ENCODE peak calls at places on chromosome 15, in six cellular contexts. One of them, this sample, is unnamed.

GRCh38 chr15:78739996-78740903 is 71.0 kb downstream of the ADAMTS7 start:
- DNase-seq in H9: peak; percentile 91
- DNase-seq in dorsolateral prefrontal cortex: no peak
- DNase-seq in transverse colon: peak; percentile 83
- DNase-seq in esophagus squamous epithelium: no peak
- DNase-seq in fibroblast of mammary gland: peak; percentile 36
- DNase-seq in this sample: peak; percentile 61

GRCh38 chr15:92069308-92070244 is 216.1 kb downstream of the SLCO3A1 start:
- DNase-seq in H9: no peak
- DNase-seq in dorsolateral prefrontal cortex: peak; percentile 63
- DNase-seq in transverse colon: peak; percentile 32
- DNase-seq in esophagus squamous epithelium: no peak
- DNase-seq in fibroblast of mammary gland: peak; percentile 84
- DNase-seq in this sample: no peak

GRCh38 chr15:25242957-25243799 is 195.6 kb downstream of the UBE3A start:
- DNase-seq in H9: peak; percentile 12
- DNase-seq in dorsolateral prefrontal cortex: peak; percentile 37
- DNase-seq in transverse colon: no peak
- DNase-seq in esophagus squamous epithelium: no peak
- DNase-seq in fibroblast of mammary gland: no peak
- DNase-seq in this sample: peak; percentile 34

GRCh38 chr15:60572462-60573214 is 93.7 kb upstream of the ICE2 start:
- DNase-seq in H9: no peak
- DNase-seq in dorsolateral prefrontal cortex: no peak
- DNase-seq in transverse colon: no peak
- DNase-seq in esophagus squamous epithelium: no peak
- DNase-seq in fibroblast of mammary gland: no peak
- DNase-seq in this sample: no peak

GRCh38 chr15:48681274-48681840 is 35.8 kb upstream of the FBN1 start:
- DNase-seq in H9: no peak
- DNase-seq in dorsolateral prefrontal cortex: no peak
- DNase-seq in transverse colon: no peak
- DNase-seq in esophagus squamous epithelium: no peak
- DNase-seq in fibroblast of mammary gland: peak; percentile 70
- DNase-seq in this sample: no peak

GRCh38 chr15:91224750-91225380 is 124.8 kb downstream of the SV2B start:
- DNase-seq in H9: peak; percentile 33
- DNase-seq in dorsolateral prefrontal cortex: no peak
- DNase-seq in transverse colon: no peak
- DNase-seq in esophagus squamous epithelium: no peak
- DNase-seq in fibroblast of mammary gland: peak; percentile 54
- DNase-seq in this sample: no peak

GRCh38 chr15:34456658-34457057 is 19.1 kb upstream of the GOLGA8A start:
- DNase-seq in H9: no peak
- DNase-seq in dorsolateral prefrontal cortex: no peak
- DNase-seq in transverse colon: no peak
- DNase-seq in esophagus squamous epithelium: no peak
- DNase-seq in fibroblast of mammary gland: no peak
- DNase-seq in this sample: no peak

GRCh38 chr15:95989392-95989791 is 341.1 kb upstream of the NR2F2 start:
- DNase-seq in H9: no peak
- DNase-seq in dorsolateral prefrontal cortex: no peak
- DNase-seq in transverse colon: no peak
- DNase-seq in esophagus squamous epithelium: no peak
- DNase-seq in fibroblast of mammary gland: no peak
- DNase-seq in this sample: no peak

GRCh38 chr15:65525622-65526021 is 4.6 kb upstream of the HACD3 start:
- DNase-seq in H9: no peak
- DNase-seq in dorsolateral prefrontal cortex: no peak
- DNase-seq in transverse colon: peak; percentile 36
- DNase-seq in esophagus squamous epithelium: no peak
- DNase-seq in fibroblast of mammary gland: peak; percentile 47
- DNase-seq in this sample: no peak

GRCh38 chr15:60520041-60520824 is 41.3 kb upstream of the ICE2 start:
- DNase-seq in H9: no peak
- DNase-seq in dorsolateral prefrontal cortex: no peak
- DNase-seq in transverse colon: no peak
- DNase-seq in esophagus squamous epithelium: no peak
- DNase-seq in fibroblast of mammary gland: peak; percentile 43
- DNase-seq in this sample: no peak

GRCh38 chr15:19973718-19974117 is 567.9 kb downstream of the GOLGA6L6 start:
- DNase-seq in H9: no peak
- DNase-seq in dorsolateral prefrontal cortex: no peak
- DNase-seq in transverse colon: no peak
- DNase-seq in esophagus squamous epithelium: no peak
- DNase-seq in fibroblast of mammary gland: no peak
- DNase-seq in this sample: no peak

GRCh38 chr15:51589881-51590570 is 32.5 kb downstream of the DMXL2 start:
- DNase-seq in H9: no peak
- DNase-seq in dorsolateral prefrontal cortex: no peak
- DNase-seq in transverse colon: no peak
- DNase-seq in esophagus squamous epithelium: no peak
- DNase-seq in fibroblast of mammary gland: no peak
- DNase-seq in this sample: no peak

GRCh38 chr15:59885832-59886231 is 118.3 kb upstream of the FOXB1 start:
- DNase-seq in H9: no peak
- DNase-seq in dorsolateral prefrontal cortex: no peak
- DNase-seq in transverse colon: no peak
- DNase-seq in esophagus squamous epithelium: no peak
- DNase-seq in fibroblast of mammary gland: peak; percentile 64
- DNase-seq in this sample: no peak

GRCh38 chr15:77001351-77001750 is 6.4 kb downstream of the PSTPIP1 start:
- DNase-seq in H9: no peak
- DNase-seq in dorsolateral prefrontal cortex: no peak
- DNase-seq in transverse colon: no peak
- DNase-seq in esophagus squamous epithelium: no peak
- DNase-seq in fibroblast of mammary gland: no peak
- DNase-seq in this sample: no peak

GRCh38 chr15:42679285-42680141 is 57.4 kb downstream of the CDAN1 start:
- DNase-seq in H9: no peak
- DNase-seq in dorsolateral prefrontal cortex: no peak
- DNase-seq in transverse colon: no peak
- DNase-seq in esophagus squamous epithelium: no peak
- DNase-seq in fibroblast of mammary gland: peak; percentile 22
- DNase-seq in this sample: no peak

GRCh38 chr15:31467361-31467760 is 140.7 kb downstream of the KLF13 start:
- DNase-seq in H9: peak; percentile 8
- DNase-seq in dorsolateral prefrontal cortex: no peak
- DNase-seq in transverse colon: no peak
- DNase-seq in esophagus squamous epithelium: no peak
- DNase-seq in fibroblast of mammary gland: no peak
- DNase-seq in this sample: no peak

GRCh38 chr15:72203507-72203837 is 5.9 kb upstream of the GRAMD2A start:
- DNase-seq in H9: no peak
- DNase-seq in dorsolateral prefrontal cortex: peak; percentile 89
- DNase-seq in transverse colon: no peak
- DNase-seq in esophagus squamous epithelium: no peak
- DNase-seq in fibroblast of mammary gland: peak; percentile 81
- DNase-seq in this sample: no peak

GRCh38 chr15:34084086-34084485 is 17.6 kb downstream of the EMC7 start:
- DNase-seq in H9: no peak
- DNase-seq in dorsolateral prefrontal cortex: peak; percentile 68
- DNase-seq in transverse colon: peak; percentile 53
- DNase-seq in esophagus squamous epithelium: no peak
- DNase-seq in fibroblast of mammary gland: peak; percentile 84
- DNase-seq in this sample: no peak

GRCh38 chr15:90683371-90683770 is 33.8 kb upstream of the BLM start:
- DNase-seq in H9: no peak
- DNase-seq in dorsolateral prefrontal cortex: no peak
- DNase-seq in transverse colon: no peak
- DNase-seq in esophagus squamous epithelium: no peak
- DNase-seq in fibroblast of mammary gland: no peak
- DNase-seq in this sample: no peak

GRCh38 chr15:69956417-69956816 is 141.3 kb downstream of the TLE3 start:
- DNase-seq in H9: no peak
- DNase-seq in dorsolateral prefrontal cortex: no peak
- DNase-seq in transverse colon: no peak
- DNase-seq in esophagus squamous epithelium: no peak
- DNase-seq in fibroblast of mammary gland: no peak
- DNase-seq in this sample: no peak

GRCh38 chr15:43251863-43252241 is 14.9 kb downstream of the TGM5 start:
- DNase-seq in H9: no peak
- DNase-seq in dorsolateral prefrontal cortex: no peak
- DNase-seq in transverse colon: no peak
- DNase-seq in esophagus squamous epithelium: no peak
- DNase-seq in fibroblast of mammary gland: no peak
- DNase-seq in this sample: no peak

GRCh38 chr15:69713726-69714559 is 261.3 kb downstream of the RPLP1 start:
- DNase-seq in H9: no peak
- DNase-seq in dorsolateral prefrontal cortex: no peak
- DNase-seq in transverse colon: peak; percentile 42
- DNase-seq in esophagus squamous epithelium: no peak
- DNase-seq in fibroblast of mammary gland: no peak
- DNase-seq in this sample: no peak

GRCh38 chr15:49875392-49875791 is 243.6 kb downstream of the ATP8B4 start:
- DNase-seq in H9: no peak
- DNase-seq in dorsolateral prefrontal cortex: no peak
- DNase-seq in transverse colon: no peak
- DNase-seq in esophagus squamous epithelium: no peak
- DNase-seq in fibroblast of mammary gland: no peak
- DNase-seq in this sample: no peak
- TF ChIP-seq CTCF in H9: peak; percentile 62
- TF ChIP-seq CTCF in dorsolateral prefrontal cortex: no peak
- TF ChIP-seq CTCF in transverse colon: no peak
- TF ChIP-seq CTCF in esophagus squamous epithelium: no peak
- TF ChIP-seq CTCF in fibroblast of mammary gland: peak; percentile 4
- TF ChIP-seq CTCF in this sample: no peak

DNA sequence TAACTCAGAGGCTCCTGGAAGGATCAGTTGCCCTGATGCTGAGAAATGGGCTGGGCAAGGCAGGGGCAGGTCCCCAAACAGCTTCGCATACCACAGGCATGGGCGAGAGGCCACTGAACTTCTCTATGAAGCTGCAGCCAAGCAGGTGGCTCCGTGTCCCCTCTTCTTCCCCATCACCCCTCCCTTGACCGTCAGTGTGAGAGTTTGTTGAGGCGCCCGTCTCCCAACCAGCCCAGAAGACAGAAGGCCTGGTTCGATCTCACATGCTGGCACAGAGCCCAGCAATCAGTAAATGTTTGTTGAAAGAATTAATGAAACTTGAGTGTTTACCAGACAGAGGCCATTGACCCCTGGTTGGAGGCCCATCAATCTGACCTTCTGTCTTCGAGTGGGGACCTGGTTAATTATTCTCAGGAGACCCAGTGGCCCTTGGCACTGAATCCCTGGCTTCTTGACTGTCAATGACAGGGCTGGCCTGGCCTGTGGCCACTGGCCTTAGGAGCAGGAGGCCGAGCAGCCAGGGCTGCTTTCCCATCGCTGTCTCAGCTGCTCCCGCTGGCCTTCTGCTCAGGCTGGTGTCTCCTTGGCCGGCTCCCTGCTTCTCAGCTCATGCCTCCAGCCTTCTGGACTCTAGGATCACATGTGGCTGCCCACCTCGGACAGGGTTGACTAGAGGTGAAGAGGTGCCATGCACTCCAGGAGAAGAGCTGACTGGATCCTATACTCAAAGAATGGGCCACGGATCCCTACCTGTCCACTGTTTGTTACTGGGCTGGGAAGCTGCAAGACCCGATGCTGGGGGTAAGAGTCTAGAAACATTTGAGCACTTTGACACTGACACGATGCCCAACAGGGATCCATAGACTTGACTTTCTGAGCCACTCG is 113.4 kb downstream of the ASB7 start:
- DNase-seq in H9: peak; percentile 9
- DNase-seq in dorsolateral prefrontal cortex: peak; percentile 38
- DNase-seq in transverse colon: peak; percentile 19
- DNase-seq in esophagus squamous epithelium: no peak
- DNase-seq in fibroblast of mammary gland: no peak
- DNase-seq in this sample: no peak
- TF ChIP-seq CTCF in H9: no peak
- TF ChIP-seq CTCF in dorsolateral prefrontal cortex: no peak
- TF ChIP-seq CTCF in transverse colon: no peak
- TF ChIP-seq CTCF in esophagus squamous epithelium: no peak
- TF ChIP-seq CTCF in fibroblast of mammary gland: no peak
- TF ChIP-seq CTCF in this sample: no peak

GRCh38 chr15:64149424-64150235 is 1.9 kb upstream of the SNX22 start:
- DNase-seq in H9: peak; percentile 64
- DNase-seq in dorsolateral prefrontal cortex: no peak
- DNase-seq in transverse colon: no peak
- DNase-seq in esophagus squamous epithelium: no peak
- DNase-seq in fibroblast of mammary gland: peak; percentile 43
- DNase-seq in this sample: no peak
- TF ChIP-seq CTCF in H9: peak; percentile 56
- TF ChIP-seq CTCF in dorsolateral prefrontal cortex: no peak
- TF ChIP-seq CTCF in transverse colon: no peak
- TF ChIP-seq CTCF in esophagus squamous epithelium: no peak
- TF ChIP-seq CTCF in fibroblast of mammary gland: peak; percentile 33
- TF ChIP-seq CTCF in this sample: no peak

GRCh38 chr15:45023659-45024320 is 795 bp downstream of the SORD start:
- DNase-seq in H9: no peak
- DNase-seq in dorsolateral prefrontal cortex: no peak
- DNase-seq in transverse colon: no peak
- DNase-seq in esophagus squamous epithelium: no peak
- DNase-seq in fibroblast of mammary gland: peak; percentile 41
- DNase-seq in this sample: no peak

GRCh38 chr15:45027220-45027619 is 4.2 kb downstream of the SORD start:
- DNase-seq in H9: no peak
- DNase-seq in dorsolateral prefrontal cortex: no peak
- DNase-seq in transverse colon: no peak
- DNase-seq in esophagus squamous epithelium: no peak
- DNase-seq in fibroblast of mammary gland: no peak
- DNase-seq in this sample: no peak

GRCh38 chr15:45021331-45021730 is 1.7 kb upstream of the SORD start:
- DNase-seq in H9: no peak
- DNase-seq in dorsolateral prefrontal cortex: no peak
- DNase-seq in transverse colon: no peak
- DNase-seq in esophagus squamous epithelium: no peak
- DNase-seq in fibroblast of mammary gland: peak; percentile 34
- DNase-seq in this sample: no peak

GRCh38 chr15:45026646-45027045 is 3.7 kb downstream of the SORD start:
- DNase-seq in H9: no peak
- DNase-seq in dorsolateral prefrontal cortex: no peak
- DNase-seq in transverse colon: no peak
- DNase-seq in esophagus squamous epithelium: no peak
- DNase-seq in fibroblast of mammary gland: no peak
- DNase-seq in this sample: no peak

DNA sequence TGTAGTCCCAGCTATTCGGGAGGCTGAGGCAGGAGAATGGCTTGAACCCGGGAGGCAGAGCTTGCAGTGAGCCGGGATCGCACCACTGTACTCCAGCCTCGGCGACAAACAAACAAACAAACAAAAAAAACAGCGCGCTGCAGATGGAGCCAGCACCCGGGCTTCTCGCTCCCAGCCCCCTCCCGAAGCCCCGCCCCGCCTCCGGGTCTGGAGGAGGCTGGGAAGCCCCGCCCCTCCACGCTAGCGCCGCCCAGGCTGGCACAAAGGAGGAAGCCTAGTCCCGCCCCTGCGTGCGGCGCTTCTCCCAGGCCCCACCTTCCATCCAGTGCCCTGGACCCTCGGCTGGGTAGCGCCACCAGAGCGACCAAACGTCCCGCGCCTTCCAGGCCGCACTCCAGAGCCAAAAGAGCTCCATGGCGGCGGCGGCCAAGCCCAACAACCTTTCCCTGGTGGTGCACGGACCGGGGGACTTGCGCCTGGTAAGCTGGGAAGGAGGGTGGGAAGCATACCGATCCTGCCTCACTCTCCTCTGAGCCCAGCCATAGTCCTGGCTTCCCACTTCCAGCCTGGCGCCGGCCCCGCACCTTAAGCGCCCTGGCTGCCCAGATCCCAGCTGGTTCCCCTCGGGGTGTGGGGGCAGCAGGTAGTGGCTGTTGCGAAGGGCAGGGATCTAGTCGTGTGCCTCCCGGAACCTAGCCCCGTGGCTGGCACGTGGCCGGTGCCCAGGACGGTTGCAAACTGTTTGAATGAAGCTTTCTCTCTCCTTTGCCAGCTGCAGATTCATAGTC is at the start of gene SORD:
- DNase-seq in H9: peak; percentile 96
- DNase-seq in dorsolateral prefrontal cortex: peak; percentile 95
- DNase-seq in transverse colon: peak; percentile 96
- DNase-seq in esophagus squamous epithelium: peak; percentile 39
- DNase-seq in fibroblast of mammary gland: peak; percentile 74
- DNase-seq in this sample: peak; percentile 97
- TF ChIP-seq CTCF in H9: no peak
- TF ChIP-seq CTCF in dorsolateral prefrontal cortex: no peak
- TF ChIP-seq CTCF in transverse colon: no peak
- TF ChIP-seq CTCF in esophagus squamous epithelium: no peak
- TF ChIP-seq CTCF in fibroblast of mammary gland: no peak
- TF ChIP-seq CTCF in this sample: no peak